ENCODE peak calls at places on chromosomes 2 and 18, in nine cellular contexts. L, K, Q, T, A, B, E, F and I are unnamed samples.

GRCh38 chr2:221500501-221501209 is 71.4 kb downstream of the EPHA4 start:
- DNase-seq in T (no peak), B (no peak), A (no peak), F (peak; percentile 33), E (no peak), Q (no peak), L (no peak), K (no peak), I (no peak)

GRCh38 chr2:68739261-68740183 is 4.9 kb downstream of the ARHGAP25 start:
- DNase-seq in B (no peak), K (no peak), Q (no peak), A (no peak), E (no peak), T (no peak), L (no peak), F (no peak), I (peak; percentile 74)

GRCh38 chr18:6929370-6930102 is 188.1 kb downstream of the LAMA1 start:
- DNase-seq in L (no peak), A (no peak), B (peak; percentile 92), E (no peak), Q (no peak), F (no peak), K (peak; percentile 69), T (no peak), I (no peak)

GRCh38 chr2:220143336-220143735 is 515.9 kb downstream of the SLC4A3 start:
- DNase-seq in L (no peak), K (no peak), T (peak; percentile 80), F (peak; percentile 89), B (no peak), E (peak; percentile 86), A (no peak), Q (peak; percentile 37), I (no peak)

GRCh38 chr2:169573160-169573973 is at the start of gene FASTKD1:
- DNase-seq in Q (peak; percentile 95), L (peak; percentile 93), T (peak; percentile 11), F (peak; percentile 81), E (peak; percentile 81), B (peak; percentile 85), K (peak; percentile 97), A (peak; percentile 68), I (peak; percentile 96)

GRCh38 chr2:218387369-218388194 is 5.5 kb downstream of the SLC11A1 start:
- DNase-seq in T (no peak), Q (peak; percentile 86), F (peak; percentile 40), B (no peak), A (no peak), K (peak; percentile 89), E (peak; percentile 80), L (peak; percentile 62), I (no peak)

GRCh38 chr2:234249873-234250272 is 199.4 kb downstream of the SPP2 start:
- DNase-seq in L (no peak), F (peak; percentile 93), B (no peak), T (peak; percentile 96), A (no peak), E (peak; percentile 48), K (peak; percentile 40), Q (no peak), I (no peak)

GRCh38 chr2:19349911-19350677 is 8.3 kb downstream of the OSR1 start:
- DNase-seq in E (no peak), T (no peak), K (peak; percentile 85), B (peak; percentile 64), A (no peak), Q (peak; percentile 27), L (peak; percentile 87), F (peak; percentile 68), I (peak; percentile 8)

GRCh38 chr2:66897676-66898280 is 462.9 kb downstream of the MEIS1 start:
- DNase-seq in E (peak; percentile 75), L (no peak), Q (no peak), F (peak; percentile 48), B (no peak), A (no peak), T (no peak), K (no peak), I (no peak)

GRCh38 chr2:181786371-181787228 is 104.9 kb upstream of the ITPRID2 start:
- DNase-seq in Q (no peak), E (no peak), K (no peak), L (no peak), T (no peak), F (no peak), B (no peak), A (no peak), I (no peak)

GRCh38 chr2:181787310-181788048 is 104.1 kb upstream of the ITPRID2 start:
- DNase-seq in E (no peak), L (no peak), F (no peak), K (no peak), A (no peak), T (peak; percentile 65), Q (no peak), B (no peak), I (no peak)

GRCh38 chr2:181790716-181791649 is 100.5 kb upstream of the ITPRID2 start:
- DNase-seq in L (no peak), B (no peak), T (peak; percentile 97), K (no peak), E (peak; percentile 99), A (no peak), F (peak; percentile 100), Q (peak; percentile 88), I (no peak)

GRCh38 chr2:181789827-181790448 is 101.6 kb upstream of the ITPRID2 start:
- DNase-seq in Q (no peak), L (no peak), E (no peak), F (peak; percentile 48), A (no peak), T (no peak), K (no peak), B (no peak), I (no peak)

GRCh38 chr2:181788883-181789555 is 102.5 kb upstream of the ITPRID2 start:
- DNase-seq in Q (no peak), B (no peak), A (no peak), K (no peak), F (peak; percentile 45), T (no peak), E (peak; percentile 64), L (no peak), I (no peak)
- H3K4me2 ChIP-seq in Q (no peak overlapping the region), B (no peak overlapping the region), A (no peak overlapping the region), K (no peak overlapping the region), F (no peak overlapping the region), T (no peak overlapping the region), E (peak overlapping the region; percentile 51), L (no peak overlapping the region), I (no peak overlapping the region)

GRCh38 chr2:241895427-241895731 is 25.9 kb downstream of the RTP5 start:
- DNase-seq in L (no peak), B (no peak), A (no peak), Q (no peak), K (no peak), E (no peak), T (no peak), F (no peak), I (no peak)

GRCh38 chr2:241896746-241897201 is 27.2 kb downstream of the RTP5 start:
- DNase-seq in F (no peak), A (no peak), L (peak; percentile 22), B (no peak), Q (no peak), E (no peak), T (no peak), K (no peak), I (no peak)

GRCh38 chr2:241894681-241895426 is 25.3 kb downstream of the RTP5 start:
- DNase-seq in A (no peak), T (no peak), B (no peak), F (no peak), E (no peak), Q (no peak), L (no peak), K (no peak), I (no peak)

GRCh38 chr2:241897231-241897916 is 27.8 kb downstream of the RTP5 start:
- DNase-seq in A (no peak), B (no peak), T (no peak), Q (no peak), E (no peak), F (no peak), L (peak; percentile 10), K (no peak), I (no peak)

DNA sequence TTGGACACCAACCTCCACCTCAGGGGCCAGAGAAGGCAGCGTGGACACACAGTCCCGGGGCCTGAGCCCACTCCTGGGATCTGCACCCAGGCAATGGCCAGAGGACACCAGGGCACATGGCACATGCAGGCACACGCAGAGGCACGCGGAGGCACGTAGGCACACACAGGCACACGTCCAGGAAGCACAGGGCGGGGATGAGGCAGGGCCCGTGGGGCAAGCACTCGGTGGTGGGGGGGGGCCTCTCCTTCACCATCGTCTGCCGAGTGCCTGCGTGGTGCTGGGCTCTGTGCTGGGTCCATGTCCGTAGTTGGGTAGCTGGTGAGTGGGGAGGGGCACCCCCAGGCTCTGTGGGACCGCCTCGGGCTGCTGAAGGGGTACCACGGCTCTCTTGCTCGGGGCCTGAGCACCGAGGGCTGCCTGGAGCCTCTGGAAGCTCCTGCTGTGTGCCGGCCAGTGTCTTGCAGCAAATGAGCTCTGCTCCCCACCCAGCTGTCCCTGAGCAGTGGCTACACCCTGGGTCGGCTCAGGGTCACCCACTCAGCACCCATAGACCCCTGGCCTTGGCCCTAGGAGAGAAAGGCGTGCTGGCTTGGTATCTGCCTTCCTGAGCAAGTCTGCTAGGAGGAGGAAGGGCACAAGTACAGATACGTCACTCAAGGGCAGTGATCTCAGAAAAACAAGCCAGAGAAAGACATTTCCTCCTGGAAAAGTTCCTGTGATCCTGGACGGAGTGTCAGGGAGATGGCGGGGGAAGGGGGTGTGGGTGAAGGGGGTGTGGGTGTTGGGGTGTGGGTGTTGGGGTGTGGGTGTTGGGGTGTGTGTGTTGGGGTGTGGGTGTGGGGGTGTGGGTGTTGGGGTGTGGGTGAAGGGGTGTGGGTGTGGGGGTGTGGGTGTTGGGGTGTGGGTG is 26.5 kb downstream of the RTP5 start:
- DNase-seq in B (no peak), E (peak; percentile 30), T (peak; percentile 16), F (peak; percentile 26), K (no peak), Q (no peak), L (peak; percentile 44), A (no peak), I (no peak)
- H2AFZ ChIP-seq in B (no peak overlapping the region), E (no peak overlapping the region), T (peak overlapping the region; percentile 21), F (no peak overlapping the region), K (no peak overlapping the region), Q (no peak overlapping the region), L (no peak overlapping the region), A (no peak overlapping the region), I (no peak overlapping the region)

DNA sequence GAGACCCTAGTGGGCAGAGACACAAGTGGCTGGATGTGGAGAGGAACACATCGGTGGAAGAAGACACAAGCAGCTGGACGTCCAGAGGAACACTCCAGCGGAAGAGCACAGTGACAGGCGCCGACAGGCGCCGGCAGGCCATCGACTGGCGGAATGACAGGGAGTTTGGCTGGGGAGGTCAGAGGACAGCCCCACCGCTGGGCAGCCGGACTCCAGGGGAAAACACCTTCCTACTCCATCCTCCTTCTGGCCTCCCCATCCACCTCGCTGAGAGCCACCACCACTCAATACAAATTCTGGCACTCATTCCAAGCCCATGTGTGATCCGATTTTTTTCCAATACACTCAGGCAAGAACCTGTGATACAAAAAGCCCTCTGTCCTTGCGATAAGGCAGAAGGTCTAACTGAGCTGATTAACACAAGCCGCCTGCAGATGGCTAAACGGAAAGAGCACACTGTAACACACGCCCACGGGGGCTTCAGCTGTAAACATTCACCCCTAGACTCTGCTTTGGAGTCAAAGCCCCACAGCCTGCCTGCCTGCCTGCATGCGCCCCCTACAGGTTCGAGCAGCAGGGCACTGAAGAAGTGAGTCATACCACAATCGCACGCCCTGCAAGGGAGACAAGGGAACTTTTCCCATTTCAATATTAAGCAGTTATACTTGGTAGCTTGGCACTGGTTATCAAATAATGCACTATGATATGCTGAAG is 50.2 kb upstream of the LRP1B start:
- DNase-seq in L (no peak), F (peak; percentile 25), A (peak; percentile 56), E (peak; percentile 12), K (peak; percentile 87), T (peak; percentile 11), Q (peak; percentile 43), B (no peak), I (peak; percentile 10)
- TF ChIP-seq CTCF in L (peak; percentile 52), F (peak; percentile 36), A (peak; percentile 80), E (peak; percentile 42), K (peak; percentile 91), T (peak; percentile 60), Q (peak; percentile 89), B (no peak), I (peak; percentile 67)

GRCh38 chr2:175832886-175833285 is 169.2 kb downstream of the LNPK start:
- DNase-seq in E (no peak), Q (no peak), B (no peak), T (no peak), F (no peak), K (no peak), L (no peak), A (no peak), I (no peak)
- H3K4me2 ChIP-seq in E (no peak overlapping the region), Q (no peak overlapping the region), B (no peak overlapping the region), T (no peak overlapping the region), F (no peak overlapping the region), K (no peak overlapping the region), L (no peak overlapping the region), A (no peak overlapping the region), I (no peak overlapping the region)